ENCODE peak calls at places on chromosomes 7 and 10, in nine cellular contexts. V is lung; Q is cardiac muscle cell; W is kidney; F is mammary epithelial cell; Z is transverse colon; M is spleen; Y is CD4-positive, alpha-beta memory T cell; D is OCI-LY7. N is an unnamed sample.
A peak's percentile ranks its signal among the peaks of the same experiment; 100 is the strongest.

GRCh38 chr7:138458576-138459234 is 1.4 kb upstream of the TRIM24 start:
- DNase-seq in Y (no peak), V (no peak), W (no peak), F (no peak), Z (no peak), D (no peak), Q (no peak), M (no peak), N (no peak)

GRCh38 chr10:131961777-131962450 is 19.8 kb downstream of the BNIP3 start:
- DNase-seq in Q (no peak), V (no peak), Y (no peak), Z (no peak), M (peak; percentile 65), D (no peak), F (no peak), W (no peak), N (no peak)

GRCh38 chr10:33377658-33378025 is 43.2 kb upstream of the NRP1 start:
- DNase-seq in V (no peak), Q (no peak), Y (no peak), D (no peak), M (no peak), F (peak; percentile 64), W (no peak), Z (no peak), N (no peak)

GRCh38 chr7:50682079-50682478 is 100.6 kb downstream of the GRB10 start:
- DNase-seq in Z (no peak), Q (no peak), M (no peak), F (no peak), D (no peak), Y (no peak), W (no peak), V (no peak), N (no peak)

GRCh38 chr7:34104120-34104519 is 198.8 kb downstream of the BMPER start:
- DNase-seq in Z (no peak), D (no peak), W (no peak), Q (no peak), M (no peak), Y (no peak), F (no peak), V (no peak), N (no peak)

GRCh38 chr7:30327813-30328212 is 43.4 kb downstream of the ZNRF2 start:
- DNase-seq in Y (no peak), D (no peak), Z (no peak), V (no peak), F (peak; percentile 76), Q (no peak), W (no peak), M (no peak), N (no peak)

GRCh38 chr10:79487296-79488194 is 24.8 kb upstream of the EIF5AL1 start:
- DNase-seq in F (peak; percentile 23), V (peak; percentile 59), Q (peak; percentile 90), M (peak; percentile 81), Y (peak; percentile 7), Z (peak; percentile 54), W (no peak), D (peak; percentile 56), N (peak; percentile 68)

GRCh38 chr10:79471776-79472175 is 26.4 kb upstream of the ZCCHC24 start:
- DNase-seq in F (no peak), M (no peak), Q (no peak), D (no peak), Y (no peak), W (no peak), Z (no peak), V (no peak), N (no peak)

GRCh38 chr7:140304071-140304799 is 94.1 kb downstream of the SLC37A3 start:
- DNase-seq in M (no peak), D (peak; percentile 52), Q (no peak), V (no peak), W (no peak), F (peak; percentile 2), Y (peak; percentile 53), Z (no peak), N (no peak)

GRCh38 chr10:120431356-120431755 is 25.7 kb upstream of the PLPP4 start:
- DNase-seq in F (peak; percentile 11), W (no peak), Y (no peak), V (no peak), Z (no peak), M (no peak), Q (no peak), D (no peak), N (no peak)

GRCh38 chr7:88357295-88357694 is 50.6 kb upstream of the STEAP4 start:
- DNase-seq in V (peak; percentile 71), Q (no peak), M (no peak), D (no peak), W (no peak), Z (no peak), Y (no peak), F (peak; percentile 72), N (no peak)

GRCh38 chr10:29590598-29591415 is 44.0 kb downstream of the SVIL start:
- DNase-seq in Y (peak; percentile 53), V (peak; percentile 26), F (peak; percentile 62), D (peak; percentile 24), Z (no peak), M (no peak), Q (peak; percentile 52), W (no peak), N (no peak)

GRCh38 chr7:41504581-41504980 is 198.3 kb downstream of the INHBA start:
- DNase-seq in V (no peak), Z (no peak), W (no peak), F (no peak), D (no peak), Q (no peak), Y (no peak), M (no peak), N (no peak)

GRCh38 chr10:46787321-46787615 is 124.0 kb upstream of the PTPN20 start:
- DNase-seq in F (peak; percentile 42), M (no peak), Z (no peak), Y (no peak), V (no peak), W (peak; percentile 34), Q (peak; percentile 23), D (peak; percentile 19), N (no peak)

GRCh38 chr10:132482090-132482489 is 55.5 kb upstream of the INPP5A start:
- DNase-seq in M (peak; percentile 13), W (no peak), D (no peak), Y (no peak), Z (no peak), F (peak; percentile 36), V (no peak), Q (no peak), N (no peak)

GRCh38 chr7:151877911-151878835 is 1.3 kb upstream of the PRKAG2 start:
- DNase-seq in Q (no peak), Y (no peak), M (peak; percentile 84), F (no peak), W (no peak), D (no peak), V (no peak), Z (peak; percentile 35), N (no peak)

GRCh38 chr7:158003441-158004122 is 584.0 kb downstream of the PTPRN2 start:
- DNase-seq in Z (no peak), Q (no peak), Y (no peak), V (no peak), W (peak; percentile 63), D (no peak), F (no peak), M (peak; percentile 71), N (no peak)

GRCh38 chr7:158001003-158001402 is 586.6 kb downstream of the PTPRN2 start:
- DNase-seq in W (peak; percentile 47), V (no peak), M (no peak), Z (no peak), F (no peak), Q (no peak), Y (no peak), D (no peak), N (no peak)

GRCh38 chr7:158001621-158002320 is 585.9 kb downstream of the PTPRN2 start:
- DNase-seq in M (peak; percentile 65), Z (no peak), D (no peak), V (no peak), W (peak; percentile 60), Y (no peak), Q (no peak), F (no peak), N (no peak)

GRCh38 chr7:158004123-158004490 is 583.5 kb downstream of the PTPRN2 start:
- DNase-seq in M (peak; percentile 18), F (no peak), Y (no peak), V (no peak), D (no peak), Q (no peak), Z (no peak), W (no peak), N (no peak)

GRCh38 chr7:158002486-158003080 is 585.0 kb downstream of the PTPRN2 start:
- DNase-seq in W (peak; percentile 53), Q (no peak), V (no peak), Z (no peak), D (no peak), Y (no peak), F (no peak), M (peak; percentile 59), N (no peak)
- H3K9me3 ChIP-seq in W (no peaks in the 10 kb centered on the region), Q (no peaks in the 10 kb centered on the region), V (no peaks in the 10 kb centered on the region), Z (no peaks in the 10 kb centered on the region), D (no peaks in the 10 kb centered on the region), Y (no peaks in the 10 kb centered on the region), F (peaks cover 37% of the 10 kb centered on the region), M (no peaks in the 10 kb centered on the region), N (no peaks in the 10 kb centered on the region)

DNA sequence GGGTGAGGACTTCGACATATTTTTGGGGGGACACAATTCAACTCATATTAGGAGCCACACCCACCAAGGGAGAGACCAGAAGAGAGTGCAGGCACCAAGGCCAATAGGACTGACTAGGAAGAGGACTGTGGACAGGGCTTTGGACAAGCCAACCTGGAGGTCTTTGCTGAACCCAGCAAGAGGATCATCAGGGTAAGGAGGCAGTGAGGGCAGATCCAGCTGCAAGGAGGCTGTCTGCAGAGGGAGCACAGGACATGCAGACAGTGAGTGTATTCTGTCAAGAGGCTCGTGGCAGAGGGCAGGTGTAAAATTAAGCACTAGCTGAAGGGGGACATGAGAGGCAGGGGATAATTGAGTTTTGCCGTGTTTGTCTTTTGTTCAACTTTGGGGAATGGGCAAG is 83.4 kb upstream of the MGMT start:
- DNase-seq in M (no peak), Z (no peak), D (no peak), V (peak; percentile 22), F (no peak), Y (no peak), W (no peak), Q (no peak), N (no peak)
- H3K4me3 ChIP-seq in M (no peak overlapping the region), Z (no peak overlapping the region), D (no peak overlapping the region), V (no peak overlapping the region), F (no peak overlapping the region), Y (no peak overlapping the region), W (no peak overlapping the region), Q (no peak overlapping the region), N (no peak overlapping the region)

GRCh38 chr7:126557271-126557670 is 695.5 kb downstream of the GRM8 start:
- DNase-seq in M (no peak), F (no peak), Y (no peak), Z (no peak), Q (no peak), W (no peak), V (no peak), D (no peak), N (no peak)
- H3K9me3 ChIP-seq in M (no peaks in the 10 kb centered on the region), F (no peaks in the 10 kb centered on the region), Y (no peaks in the 10 kb centered on the region), Z (no peaks in the 10 kb centered on the region), Q (no peaks in the 10 kb centered on the region), W (no peaks in the 10 kb centered on the region), V (no peaks in the 10 kb centered on the region), D (no peaks in the 10 kb centered on the region), N (no peaks in the 10 kb centered on the region)

DNA sequence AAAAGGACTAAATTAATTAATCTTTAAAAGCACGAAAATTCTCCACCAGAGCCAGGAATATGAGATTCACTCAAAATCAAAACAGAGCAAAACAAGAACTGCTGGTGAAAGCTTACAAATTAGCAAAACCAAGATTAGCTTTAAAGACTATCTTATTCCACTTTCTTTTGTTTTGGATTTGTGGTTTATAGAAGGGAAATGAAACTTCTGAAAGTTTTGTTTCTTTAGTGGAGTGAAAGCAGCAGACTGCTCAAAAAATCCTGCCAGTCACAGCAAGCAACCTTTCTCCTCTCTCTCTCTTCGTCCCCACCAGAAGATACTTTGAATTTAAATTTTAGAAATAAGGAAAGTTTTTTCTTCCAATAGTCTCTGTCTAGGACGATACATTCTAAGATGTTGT is 7.8 kb downstream of the ACTA2 start:
- DNase-seq in V (no peak), Y (no peak), D (peak; percentile 23), W (no peak), Z (no peak), F (no peak), Q (no peak), M (no peak), N (no peak)
- H3K4me3 ChIP-seq in V (no peak overlapping the region), Y (no peak overlapping the region), D (no peak overlapping the region), W (no peak overlapping the region), Z (no peak overlapping the region), F (no peak overlapping the region), Q (no peak overlapping the region), M (no peak overlapping the region), N (no peak overlapping the region)